ENCODE peak calls at places on chromosomes 3 and 15, in five cellular contexts. O is endodermal cell, M is thoracic aorta, T is RWPE2, D is lung. U is an unnamed sample.

GRCh38 chr3:188796122-188796631 is 375.6 kb upstream of the TPRG1 start:
- DNase-seq in M (no peak), D (no peak), T (no peak), O (no peak), U (peak; percentile 5)

GRCh38 chr15:101611007-101611406 is 41.2 kb downstream of the TM2D3 start:
- DNase-seq in O (no peak), M (no peak), T (no peak), D (no peak), U (no peak)

GRCh38 chr3:55156851-55157650 is 229.2 kb upstream of the LRTM1 start:
- DNase-seq in D (no peak), O (no peak), M (no peak), T (no peak), U (no peak)

GRCh38 chr3:23583980-23584736 is 221.6 kb upstream of the UBE2E1 start:
- DNase-seq in T (no peak), D (no peak), O (no peak), M (no peak), U (no peak)

GRCh38 chr15:79169531-79170123 is 79.0 kb upstream of the RASGRF1 start:
- DNase-seq in T (no peak), D (no peak), M (no peak), O (no peak), U (no peak)

GRCh38 chr3:13122101-13123055 is 49.1 kb upstream of the IQSEC1 start:
- DNase-seq in D (peak; percentile 66), O (peak; percentile 26), M (no peak), T (peak; percentile 42), U (no peak)

GRCh38 chr3:99384596-99384995 is 253.8 kb upstream of the COL8A1 start:
- DNase-seq in T (no peak), D (no peak), O (no peak), M (no peak), U (no peak)

GRCh38 chr3:16370872-16371740 is 106.1 kb downstream of the OXNAD1 start:
- DNase-seq in D (no peak), O (no peak), T (no peak), M (no peak), U (no peak)

GRCh38 chr15:96338772-96339661 is 8.5 kb downstream of the NR2F2 start:
- DNase-seq in M (no peak), D (peak; percentile 16), T (no peak), O (peak; percentile 47), U (no peak)

GRCh38 chr3:61783993-61784718 is 222.8 kb downstream of the PTPRG start:
- DNase-seq in T (no peak), O (peak; percentile 47), M (no peak), D (no peak), U (no peak)

GRCh38 chr3:139774570-139775302 is 97.0 kb upstream of the NMNAT3 start:
- DNase-seq in T (no peak), M (no peak), D (no peak), O (peak; percentile 90), U (no peak)

GRCh38 chr15:43958894-43959330 is 132.1 kb downstream of the WDR76 start:
- DNase-seq in O (no peak), T (no peak), D (no peak), M (no peak), U (no peak)

GRCh38 chr3:38649500-38650247 is at the start of gene SCN5A:
- DNase-seq in M (no peak), O (peak; percentile 92), T (no peak), D (no peak), U (no peak)

GRCh38 chr3:14148041-14148985 is 23.5 kb downstream of the TMEM43 start:
- DNase-seq in T (no peak), D (no peak), M (no peak), O (peak; percentile 93), U (no peak)

GRCh38 chr3:156681003-156681402 is 6.6 kb downstream of the TIPARP start:
- DNase-seq in M (no peak), T (peak; percentile 77), O (peak; percentile 73), D (peak; percentile 45), U (no peak)

GRCh38 chr15:69954726-69955125 is 143.0 kb downstream of the TLE3 start:
- DNase-seq in T (no peak), M (no peak), D (no peak), O (no peak), U (no peak)

GRCh38 chr3:127483902-127484591 is 106.5 kb downstream of the TPRA1 start:
- DNase-seq in O (peak; percentile 16), M (no peak), T (peak; percentile 29), D (no peak), U (no peak)

GRCh38 chr15:100192092-100192695 is 149.6 kb downstream of the ADAMTS17 start:
- DNase-seq in T (peak; percentile 88), D (no peak), M (no peak), O (no peak), U (no peak)

GRCh38 chr15:101808201-101808600 is 3.8 kb upstream of the OR4F15 start:
- DNase-seq in T (no peak), D (no peak), O (no peak), M (no peak), U (no peak)

GRCh38 chr15:99435138-99435695 is 130.6 kb upstream of the MEF2A start:
- DNase-seq in T (peak; percentile 78), M (no peak), D (no peak), O (peak; percentile 51), U (no peak)

GRCh38 chr3:168517514-168518071 is 421.9 kb upstream of the GOLIM4 start:
- DNase-seq in O (peak; percentile 82), T (no peak), D (no peak), M (no peak), U (peak; percentile 4)

GRCh38 chr15:41561777-41562145 is 2.7 kb downstream of the TYRO3 start:
- DNase-seq in M (no peak), D (no peak), T (no peak), O (peak; percentile 85), U (no peak)

GRCh38 chr3:212432-212831 is 15.9 kb downstream of the CHL1 start:
- DNase-seq in O (no peak), T (no peak), M (no peak), D (no peak), U (peak; percentile 5)

GRCh38 chr15:87144775-87145174 is 1065.1 kb downstream of the AGBL1 start:
- DNase-seq in M (no peak), O (no peak), D (no peak), T (no peak), U (no peak)

GRCh38 chr3:56645407-56645806 is 37.7 kb downstream of the TASOR start:
- DNase-seq in T (no peak), M (no peak), D (no peak), O (no peak), U (no peak)

GRCh38 chr3:37945803-37946530 is 44.6 kb upstream of the VILL start:
- DNase-seq in D (no peak), M (no peak), T (peak; percentile 93), O (peak; percentile 48), U (no peak)

GRCh38 chr15:39591896-39592315 is 11.0 kb downstream of the THBS1 start:
- DNase-seq in M (no peak), T (no peak), D (no peak), O (no peak), U (no peak)

GRCh38 chr3:109331692-109332091 is 5.7 kb downstream of the DPPA4 start:
- DNase-seq in D (no peak), O (no peak), T (no peak), M (no peak), U (no peak)

GRCh38 chr3:197306374-197307086 is 8.1 kb upstream of the DLG1 start:
- DNase-seq in M (no peak), O (no peak), D (no peak), T (no peak), U (no peak)

GRCh38 chr3:140924097-140924873 is 17.4 kb upstream of the SLC25A36 start:
- DNase-seq in D (no peak), O (no peak), M (no peak), T (no peak), U (no peak)

GRCh38 chr3:141250828-141251227 is 19.2 kb downstream of the PXYLP1 start:
- DNase-seq in O (no peak), D (no peak), M (no peak), T (no peak), U (no peak)

GRCh38 chr3:72999971-73000370 is 3.4 kb downstream of the PPP4R2 start:
- DNase-seq in T (no peak), D (no peak), O (no peak), M (no peak), U (no peak)
- H3K4me3 ChIP-seq in T (no peak overlapping the region), D (no peak overlapping the region), O (peak overlapping the region; percentile 100), M (peak overlapping the region; percentile 87), U (peak overlapping the region; percentile 33)

GRCh38 chr3:125683067-125683844 is 88.0 kb upstream of the OSBPL11 start:
- DNase-seq in M (no peak), O (no peak), D (no peak), T (no peak), U (no peak)

GRCh38 chr3:125681146-125681545 is 85.8 kb upstream of the OSBPL11 start:
- DNase-seq in D (no peak), M (no peak), T (no peak), O (no peak), U (no peak)

GRCh38 chr3:125679258-125679657 is 84.0 kb upstream of the OSBPL11 start:
- DNase-seq in O (peak; percentile 61), D (no peak), M (no peak), T (no peak), U (no peak)

GRCh38 chr3:125684199-125684598 is 88.9 kb upstream of the OSBPL11 start:
- DNase-seq in M (no peak), D (peak; percentile 37), T (no peak), O (peak; percentile 90), U (no peak)
- TF ChIP-seq CTCF in M (no peak), D (no peak), T (no peak), O (peak; percentile 85), U (peak; percentile 51)

GRCh38 chr15:59243622-59244021 is 37.0 kb downstream of the LDHAL6B start:
- DNase-seq in O (no peak), M (no peak), T (no peak), D (no peak), U (no peak)

GRCh38 chr15:59247364-59247763 is 40.7 kb downstream of the LDHAL6B start:
- DNase-seq in O (peak; percentile 89), T (no peak), M (no peak), D (peak; percentile 61), U (peak; percentile 67)

GRCh38 chr15:59245583-59245982 is 38.9 kb downstream of the LDHAL6B start:
- DNase-seq in D (no peak), M (no peak), T (no peak), O (no peak), U (no peak)

GRCh38 chr15:59242649-59243048 is 36.0 kb downstream of the LDHAL6B start:
- DNase-seq in M (no peak), O (no peak), D (no peak), T (no peak), U (no peak)

GRCh38 chr15:59244337-59244736 is 37.7 kb downstream of the LDHAL6B start:
- DNase-seq in O (no peak), D (no peak), M (no peak), T (peak; percentile 13), U (peak; percentile 52)
- H3K4me3 ChIP-seq in O (no peak overlapping the region), D (no peak overlapping the region), M (no peak overlapping the region), T (no peak overlapping the region), U (no peak overlapping the region)

DNA sequence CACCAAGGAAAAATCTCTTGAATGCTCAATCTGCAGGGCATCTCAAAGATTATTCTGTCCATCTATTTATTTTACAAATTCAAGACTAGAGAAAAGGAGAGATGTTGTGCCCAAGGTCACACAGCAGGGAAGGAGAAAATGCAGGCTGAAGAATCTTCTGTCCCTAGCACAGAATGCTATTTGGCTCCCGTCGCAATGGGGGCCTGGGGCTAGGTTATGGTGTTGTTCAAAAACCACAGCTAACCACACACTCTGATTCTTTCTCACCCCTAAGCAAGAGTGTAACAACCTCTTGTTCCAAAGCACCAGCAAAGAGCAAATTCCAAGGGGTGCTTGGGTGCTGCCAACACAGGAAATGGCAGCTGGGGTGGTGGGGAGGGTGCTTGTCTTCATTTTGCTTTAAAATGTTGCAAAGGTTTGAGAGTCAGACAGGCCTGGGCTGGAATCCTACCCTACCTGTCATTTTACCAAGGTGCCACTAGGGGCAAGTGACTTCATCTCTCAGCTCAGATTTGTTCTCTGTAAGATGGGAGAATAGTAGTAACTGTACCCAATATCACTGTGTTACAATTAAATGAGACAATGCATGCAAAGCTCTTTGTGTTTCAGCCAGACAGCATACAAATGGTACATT is 112.5 kb downstream of the ADAMTS9 start:
- DNase-seq in D (no peak), O (peak; percentile 64), T (no peak), M (no peak), U (no peak)
- TF ChIP-seq CTCF in D (no peak), O (peak; percentile 81), T (peak; percentile 42), M (peak; percentile 57), U (peak; percentile 74)